ENCODE peak calls at places on chromosomes 2 and 18, in nine cellular contexts. V is HCT116, Q is SK-N-SH, F is A549, A is WTC11, L is NB4, N is K562, P is HepG2, E is H1. K is an unnamed sample.

GRCh38 chr18:47108373-47108772 is 41.9 kb downstream of the HDHD2 start:
- DNase-seq in Q (no peak), P (no peak), V (no peak), L (no peak), N (no peak), F (no peak), A (no peak), E (no peak), K (no peak)

GRCh38 chr2:12896283-12897014 is 179.7 kb downstream of the TRIB2 start:
- DNase-seq in V (no peak), L (peak), A (no peak), F (no peak), E (no peak), Q (no peak), N (no peak), P (no peak), K (no peak)

GRCh38 chr2:189221811-189222210 is 42.2 kb upstream of the COL5A2 start:
- DNase-seq in A (no peak), F (peak), V (no peak), P (no peak), Q (no peak), N (no peak), E (no peak), L (no peak), K (peak)

GRCh38 chr2:30145826-30146336 is 926 bp upstream of the YPEL5 start:
- DNase-seq in P (no peak), L (no peak), Q (no peak), V (no peak), F (no peak), E (no peak), N (no peak), A (no peak), K (no peak)

GRCh38 chr2:67050621-67051020 is 346.5 kb upstream of the ETAA1 start:
- DNase-seq in F (no peak), P (no peak), A (no peak), Q (no peak), V (no peak), N (no peak), E (no peak), L (no peak), K (no peak)

GRCh38 chr2:120287183-120288015 is 34.7 kb downstream of the RALB start:
- DNase-seq in F (peak), L (peak), E (no peak), A (no peak), N (no peak), P (no peak), V (peak), Q (no peak), K (no peak)

GRCh38 chr2:65159921-65160320 is 30.0 kb upstream of the RAB1A start:
- DNase-seq in Q (no peak), F (no peak), A (no peak), P (no peak), L (peak), N (no peak), E (no peak), V (no peak), K (no peak)

GRCh38 chr2:205637779-205638503 is 44.4 kb upstream of the NRP2 start:
- DNase-seq in P (no peak), Q (no peak), F (no peak), L (no peak), A (no peak), N (no peak), E (no peak), V (no peak), K (no peak)

GRCh38 chr2:181760521-181760920 is 80.2 kb upstream of the NEUROD1 start:
- DNase-seq in E (no peak), L (no peak), N (no peak), P (no peak), Q (no peak), V (no peak), F (no peak), A (no peak), K (no peak)

GRCh38 chr2:206256711-206257110 is 17.8 kb upstream of the ZDBF2 start:
- DNase-seq in L (peak), V (no peak), N (no peak), F (no peak), A (no peak), Q (no peak), E (no peak), P (no peak), K (no peak)

GRCh38 chr2:232843860-232844259 is 26.2 kb upstream of the SNORC start:
- DNase-seq in L (peak), N (no peak), V (no peak), Q (no peak), E (no peak), F (no peak), P (no peak), A (no peak), K (no peak)

GRCh38 chr2:182649316-182649715 is 66.7 kb upstream of the DNAJC10 start:
- DNase-seq in F (peak), L (peak), P (peak), E (no peak), V (peak), A (peak), N (peak), Q (peak), K (peak)

GRCh38 chr2:189552334-189552990 is 28.1 kb downstream of the SLC40A1 start:
- DNase-seq in N (no peak), Q (no peak), A (no peak), E (no peak), F (no peak), V (no peak), L (no peak), P (peak), K (peak)

GRCh38 chr2:158488442-158489216 is 31.9 kb downstream of the PKP4 start:
- DNase-seq in F (no peak), V (no peak), A (no peak), E (no peak), P (no peak), Q (no peak), N (no peak), L (no peak), K (no peak)

DNA sequence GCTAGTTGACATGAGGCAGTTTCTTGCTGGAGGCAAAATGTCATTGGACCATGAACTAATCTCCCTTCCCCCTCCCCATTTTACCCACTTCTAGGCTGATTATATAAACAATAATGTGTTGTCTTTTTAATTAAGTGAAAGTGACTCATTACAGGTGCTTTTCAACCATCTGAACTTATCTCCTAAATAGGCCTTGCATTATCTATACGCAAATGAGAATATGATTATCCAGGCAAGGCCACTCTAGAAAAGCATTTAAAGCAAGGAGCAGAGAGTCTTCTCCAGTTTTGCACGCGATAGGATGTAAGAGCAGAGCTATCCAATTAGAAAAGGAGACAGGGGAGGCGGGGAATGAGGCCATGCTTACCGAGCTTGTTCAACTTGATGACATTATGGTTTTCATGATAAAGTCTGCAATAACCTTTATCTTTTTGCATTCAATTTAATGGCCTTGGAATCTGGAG is 286.1 kb upstream of the SIX3 start:
- DNase-seq in N (no peak), A (no peak), L (no peak), E (no peak), P (no peak), V (no peak), F (no peak), Q (peak), K (no peak)
- TF ChIP-seq MAX in N (no peak), A (no peak), L (no peak), E (no peak), P (no peak), V (no peak), F (no peak), Q (no peak), K (no peak)

GRCh38 chr2:240703417-240704341 is 12.0 kb downstream of the AQP12A start:
- DNase-seq in Q (no peak), E (no peak), P (no peak), V (no peak), L (no peak), F (no peak), A (no peak), N (no peak), K (no peak)
- TF ChIP-seq MAX in Q (no peak), E (no peak), P (no peak), V (no peak), L (no peak), F (no peak), A (no peak), N (no peak), K (no peak)

GRCh38 chr2:175478369-175478768 is 296.9 kb upstream of the ATP5MC3 start:
- DNase-seq in A (no peak), N (no peak), V (peak), F (no peak), L (peak), P (no peak), E (no peak), Q (no peak), K (no peak)
- TF ChIP-seq MAX in A (no peak), N (no peak), V (no peak), F (no peak), L (no peak), P (no peak), E (no peak), Q (no peak), K (no peak)

GRCh38 chr2:46471-47345 is at the start of gene FAM110C:
- DNase-seq in A (peak), Q (peak), L (no peak), V (no peak), P (peak), N (no peak), E (no peak), F (no peak), K (no peak)
- TF ChIP-seq MAX in A (peak), Q (no peak), L (no peak), V (peak), P (no peak), N (no peak), E (peak), F (no peak), K (no peak)

GRCh38 chr18:58893388-58894099 is 28.9 kb downstream of the ZNF532 start:
- DNase-seq in L (no peak), V (peak), F (no peak), N (no peak), A (no peak), Q (no peak), P (no peak), E (no peak), K (no peak)

GRCh38 chr18:58894937-58895336 is 30.3 kb downstream of the ZNF532 start:
- DNase-seq in V (no peak), P (no peak), E (no peak), F (no peak), A (no peak), N (no peak), L (no peak), Q (no peak), K (no peak)

GRCh38 chr18:58892536-58892935 is 27.9 kb downstream of the ZNF532 start:
- DNase-seq in N (no peak), E (no peak), A (no peak), V (no peak), Q (no peak), P (no peak), L (no peak), F (no peak), K (no peak)

GRCh38 chr18:58895385-58895784 is 30.7 kb downstream of the ZNF532 start:
- DNase-seq in V (no peak), Q (no peak), P (no peak), L (no peak), F (no peak), E (no peak), A (no peak), N (no peak), K (no peak)

DNA sequence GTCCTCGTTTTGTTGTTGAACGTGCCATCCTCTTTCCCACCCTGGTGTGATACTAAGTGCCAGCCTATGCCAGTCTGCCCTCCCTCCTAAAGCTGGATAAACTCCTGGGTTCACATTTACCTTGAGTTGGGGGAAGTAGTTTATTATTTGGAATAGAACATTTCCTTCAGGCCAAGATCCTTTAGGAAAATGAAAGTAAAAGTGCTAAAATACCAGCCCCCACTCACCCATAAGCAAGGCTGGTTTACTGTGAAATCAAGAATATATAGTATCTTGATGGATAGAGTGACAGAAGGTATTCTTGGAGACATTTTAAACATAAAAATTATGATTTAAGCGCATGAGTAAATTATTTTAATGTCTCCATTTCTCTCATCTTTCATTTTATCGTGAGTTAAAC is 27.1 kb downstream of the ZNF532 start:
- DNase-seq in L (no peak), A (no peak), P (no peak), Q (no peak), V (no peak), F (no peak), E (no peak), N (no peak), K (no peak)
- TF ChIP-seq MAX in L (no peak), A (no peak), P (no peak), Q (no peak), V (no peak), F (no peak), E (no peak), N (no peak), K (no peak)

DNA sequence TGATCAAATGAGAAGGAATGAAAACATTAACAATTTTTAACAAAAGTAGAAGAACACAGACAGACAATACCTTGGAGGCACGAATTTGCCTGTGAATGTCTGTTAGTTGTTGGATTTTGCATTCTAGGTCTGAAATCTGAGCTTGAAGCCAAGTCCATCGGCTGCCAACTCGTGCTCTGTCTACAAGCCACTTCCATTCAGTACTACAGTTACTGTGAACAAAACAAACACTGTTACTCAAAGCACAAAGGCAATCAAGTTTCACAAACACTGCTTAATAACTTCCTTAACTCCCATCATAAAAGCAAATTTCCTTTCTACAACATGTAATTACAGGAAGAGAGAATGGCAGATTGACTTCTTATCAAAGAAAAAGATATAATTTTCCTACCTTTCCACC is 42.2 kb downstream of the KANSL1L start:
- DNase-seq in N (no peak), A (no peak), V (no peak), E (no peak), P (peak), L (no peak), F (no peak), Q (no peak), K (peak)
- TF ChIP-seq MAX in N (no peak), A (no peak), V (no peak), E (no peak), P (no peak), L (no peak), F (no peak), Q (no peak), K (no peak)

GRCh38 chr2:231245253-231246094 is 47.0 kb downstream of the ARMC9 start:
- DNase-seq in F (peak), Q (no peak), N (no peak), V (no peak), A (no peak), E (no peak), P (no peak), L (peak), K (peak)
- TF ChIP-seq MAX in F (no peak), Q (no peak), N (no peak), V (no peak), A (no peak), E (no peak), P (no peak), L (no peak), K (no peak)

GRCh38 chr2:9473985-9474360 is 378 bp upstream of the IAH1 start:
- DNase-seq in Q (peak), N (no peak), F (no peak), L (no peak), P (no peak), A (peak), E (no peak), V (no peak), K (peak)
- TF ChIP-seq MAX in Q (no peak), N (no peak), F (no peak), L (no peak), P (peak), A (peak), E (peak), V (no peak), K (no peak)